ENCODE peak calls at places on chromosomes 11 and 22, in ten cellular contexts. R, D, O, W, L, X, M, H, J and C are unnamed samples.
A peak's percentile ranks its signal among the peaks of the same experiment; 100 is the strongest.

GRCh38 chr11:63277345-63277943 is 34.0 kb upstream of the SLC22A25 start:
- DNase-seq in M (no peak), H (no peak), R (no peak), O (peak; percentile 10), J (no peak), W (no peak), D (no peak), L (no peak), X (no peak), C (no peak)

GRCh38 chr11:763073-763463 is 14.2 kb downstream of the GATD1 start:
- DNase-seq in D (no peak), X (no peak), O (peak; percentile 32), H (no peak), W (no peak), M (peak; percentile 51), J (no peak), L (no peak), R (no peak), C (no peak)

GRCh38 chr22:44809456-44809855 is 57.1 kb downstream of the ARHGAP8 start:
- DNase-seq in R (no peak), J (no peak), L (no peak), M (no peak), W (no peak), H (no peak), O (no peak), X (no peak), D (no peak), C (no peak)

GRCh38 chr11:66868726-66869291 is 11.9 kb downstream of the LRFN4 start:
- DNase-seq in H (peak; percentile 66), J (no peak), W (no peak), O (peak; percentile 43), D (no peak), X (no peak), R (no peak), L (no peak), M (peak; percentile 79), C (no peak)

GRCh38 chr11:31810779-31811647 is at the start of gene PAX6:
- DNase-seq in M (peak; percentile 27), W (no peak), R (peak; percentile 83), L (peak; percentile 87), H (no peak), X (no peak), O (peak; percentile 13), J (peak; percentile 28), D (peak; percentile 32), C (peak; percentile 99)

GRCh38 chr11:88335284-88335683 is 2.3 kb downstream of the CTSC start:
- DNase-seq in R (no peak), M (no peak), O (no peak), D (peak; percentile 28), X (no peak), J (no peak), W (no peak), H (no peak), L (no peak), C (no peak)

GRCh38 chr11:70761094-70761905 is 363.0 kb downstream of the CTTN start:
- DNase-seq in M (no peak), X (no peak), W (no peak), J (no peak), D (no peak), L (no peak), O (no peak), H (no peak), R (no peak), C (no peak)

GRCh38 chr11:108115495-108116140 is 5.7 kb upstream of the ACAT1 start:
- DNase-seq in R (peak; percentile 82), D (peak; percentile 92), M (peak; percentile 93), W (peak; percentile 72), X (peak; percentile 93), H (no peak), L (peak; percentile 94), O (peak; percentile 86), J (peak; percentile 92), C (peak; percentile 70)

GRCh38 chr11:26227311-26227710 is 104.6 kb upstream of the ANO3 start:
- DNase-seq in L (no peak), R (peak; percentile 88), D (peak; percentile 86), O (peak; percentile 89), J (peak; percentile 97), W (peak; percentile 71), H (no peak), X (no peak), M (no peak), C (no peak)

GRCh38 chr11:39190751-39191150 is 2268.7 kb downstream of the LRRC4C start:
- DNase-seq in W (no peak), J (no peak), L (no peak), X (no peak), H (no peak), D (no peak), M (no peak), O (no peak), R (no peak), C (no peak)

DNA sequence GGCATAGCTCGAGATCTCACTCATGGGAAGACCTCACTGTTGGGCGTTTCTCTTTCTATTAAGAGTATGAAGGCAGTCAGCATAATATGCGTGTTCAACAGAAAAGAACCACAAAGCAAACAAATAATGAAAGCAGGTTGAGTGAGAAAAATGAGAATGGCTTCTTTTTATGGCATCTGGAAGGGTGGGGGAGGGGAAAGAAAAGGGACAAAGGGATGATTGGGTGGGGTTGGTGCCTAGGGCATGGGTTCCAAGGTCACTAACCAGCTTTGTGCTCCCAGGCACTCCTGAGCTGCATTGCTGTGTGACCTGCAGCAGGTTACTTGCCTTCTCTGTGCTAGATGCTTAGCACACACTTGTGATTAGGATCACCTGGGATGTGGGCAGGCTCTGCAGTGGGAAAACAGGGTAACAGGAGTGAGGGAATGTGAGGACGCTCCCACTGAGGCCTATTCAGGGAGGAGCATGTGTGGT is 74.6 kb downstream of the KIAA1671 start:
- DNase-seq in X (no peak), R (no peak), D (no peak), H (no peak), J (no peak), L (no peak), W (no peak), O (no peak), M (no peak), C (no peak)
- H3K4me3 ChIP-seq in X (no peak overlapping the region), R (no peak overlapping the region), D (no peak overlapping the region), H (no peak overlapping the region), J (no peak overlapping the region), L (no peak overlapping the region), W (no peak overlapping the region), O (no peak overlapping the region), M (no peak overlapping the region), C (no peak overlapping the region)

GRCh38 chr11:103339485-103339857 is 230.2 kb downstream of the DYNC2H1 start:
- DNase-seq in W (no peak), D (no peak), X (no peak), H (no peak), R (no peak), M (no peak), O (no peak), L (no peak), J (no peak), C (no peak)

DNA sequence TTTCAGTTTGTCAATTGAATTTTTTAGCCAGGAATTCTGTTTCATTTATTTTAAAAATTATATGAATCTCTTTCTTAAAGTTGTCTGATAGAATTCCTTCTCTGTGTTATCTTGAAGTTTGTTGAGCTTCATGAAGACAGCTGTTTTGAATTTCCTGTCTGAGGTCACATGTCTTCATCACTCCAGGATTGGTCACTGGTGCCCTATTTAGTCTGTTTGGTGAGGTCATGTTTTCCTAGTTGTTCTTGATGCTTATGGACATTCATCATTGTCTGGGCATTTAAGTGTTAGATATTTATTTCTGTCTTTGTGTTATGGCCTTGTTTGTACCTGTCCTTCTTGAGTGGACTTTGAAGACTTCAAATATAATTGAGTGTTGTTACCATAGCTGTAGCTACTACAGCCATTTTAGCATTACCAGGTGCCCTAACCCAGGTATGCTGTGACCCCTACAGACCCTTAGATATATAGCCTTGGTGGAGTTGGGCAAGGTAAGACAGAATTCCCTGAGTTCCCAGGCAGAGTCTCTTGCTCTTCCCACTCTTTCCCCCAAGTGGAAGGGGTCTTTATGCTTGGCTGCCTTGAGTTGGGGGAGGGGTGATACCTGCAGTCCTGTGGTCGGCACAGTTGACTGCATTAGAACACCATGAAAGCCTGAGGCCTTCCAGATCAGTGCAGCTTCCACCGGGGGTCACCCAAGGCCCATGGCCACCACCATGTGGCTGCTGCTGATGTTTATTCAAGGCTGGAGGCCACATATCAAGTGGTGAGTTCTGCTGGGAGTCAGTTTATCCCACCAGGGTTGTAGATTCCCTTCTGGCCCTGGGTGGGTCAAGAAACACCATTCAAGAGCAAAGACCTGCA is 229.6 kb downstream of the DYNC2H1 start:
- DNase-seq in X (no peak), J (peak; percentile 77), D (peak; percentile 40), L (no peak), O (no peak), W (no peak), H (no peak), R (peak; percentile 44), M (no peak), C (no peak)
- TF ChIP-seq CTCF in X (no peak), J (peak; percentile 19), D (no peak), L (peak; percentile 73), O (peak; percentile 10), W (peak; percentile 26), H (no peak), R (peak; percentile 18), M (no peak), C (peak; percentile 25)

DNA sequence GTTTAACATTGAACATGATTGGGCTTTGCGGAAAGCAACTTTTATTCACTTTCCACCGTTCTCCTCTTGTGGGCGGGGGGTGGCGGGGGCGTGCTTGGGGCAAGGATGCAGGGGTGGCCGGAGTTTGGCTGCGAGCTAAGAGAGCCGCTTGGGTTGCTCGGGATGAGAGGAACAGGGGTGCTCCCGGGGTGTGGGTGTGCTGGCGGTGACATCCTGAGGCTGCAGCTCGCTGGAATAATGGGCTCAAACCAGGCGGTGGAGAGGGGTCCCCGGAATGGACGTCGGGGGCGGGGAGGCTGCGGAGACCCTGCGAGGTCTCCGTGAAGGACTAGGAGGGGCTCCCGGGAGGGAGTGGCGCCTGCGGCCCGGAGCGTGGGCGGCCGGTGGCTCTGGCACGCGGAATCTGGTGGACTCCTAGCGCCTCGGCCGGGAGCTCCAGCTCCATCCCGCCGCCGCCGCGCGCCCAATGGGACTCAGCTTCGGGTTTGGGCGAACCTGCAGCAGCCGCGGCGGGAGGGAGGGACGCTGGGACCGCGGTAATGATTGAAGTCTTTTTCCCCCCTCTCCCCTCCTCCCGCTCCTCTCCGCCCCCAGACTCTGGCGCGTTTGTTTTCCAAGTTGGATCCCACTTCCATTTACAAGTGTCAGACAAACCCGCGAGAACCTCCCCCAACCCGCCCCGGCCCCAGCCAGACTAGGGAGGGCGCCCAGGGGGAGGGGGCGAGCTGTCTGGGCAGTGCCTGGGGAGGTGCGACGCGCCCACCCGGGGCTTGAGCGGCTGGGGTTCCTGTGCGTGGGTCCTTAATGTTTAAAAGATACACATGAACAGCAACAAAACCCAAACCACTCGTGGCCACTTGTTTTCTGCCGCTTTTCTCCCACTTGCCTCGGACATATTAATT is 2.0 kb downstream of the FAT3 start:
- DNase-seq in W (no peak), X (peak; percentile 14), D (no peak), M (peak; percentile 18), R (peak; percentile 18), O (peak; percentile 7), J (no peak), H (no peak), L (no peak), C (no peak)
- H3K4me3 ChIP-seq in W (peak overlapping the region; percentile 7), X (peak overlapping the region; percentile 26), D (peak overlapping the region; percentile 56), M (no peak overlapping the region), R (peak overlapping the region; percentile 65), O (no peak overlapping the region), J (no peak overlapping the region), H (no peak overlapping the region), L (peak overlapping the region; percentile 47), C (peak overlapping the region; percentile 68)

DNA sequence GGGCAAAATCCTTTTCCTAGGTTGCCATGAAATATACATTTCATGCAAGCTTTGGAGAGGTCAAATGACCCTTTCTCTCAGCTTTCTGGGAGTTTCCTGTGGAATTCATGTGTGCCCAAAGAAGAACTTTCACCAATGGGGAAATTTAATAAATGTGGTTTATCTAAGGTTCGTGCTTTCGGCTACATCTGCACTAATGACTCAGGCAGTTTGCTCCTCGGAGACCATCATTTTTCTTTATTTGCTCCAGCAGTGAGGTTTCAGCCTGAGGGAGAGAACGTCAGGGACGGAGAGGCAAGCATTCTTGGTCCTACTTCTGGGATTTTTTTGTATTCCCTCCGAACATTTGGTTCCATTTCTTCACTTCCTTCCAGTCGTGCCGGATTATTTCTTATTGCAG is 85.2 kb downstream of the FLI1 start:
- DNase-seq in J (peak; percentile 16), H (no peak), O (no peak), R (no peak), W (no peak), D (peak; percentile 43), X (no peak), M (no peak), L (no peak), C (no peak)
- TF ChIP-seq CTCF in J (no peak), H (no peak), O (no peak), R (no peak), W (no peak), D (no peak), X (no peak), M (no peak), L (no peak), C (no peak)